ENCODE peak calls at places on chromosomes 1 and 21, in six cellular contexts. R, J, D, I, X and A are unnamed samples.

GRCh38 chr1:15938628-15939161 is 37.2 kb downstream of the ZBTB17 start:
- DNase-seq in X (no peak), J (no peak), D (no peak), R (no peak), I (no peak), A (peak; percentile 17)

GRCh38 chr1:12083766-12084165 is 20.7 kb downstream of the TNFRSF8 start:
- DNase-seq in I (no peak), R (no peak), X (peak; percentile 64), D (no peak), J (no peak), A (no peak)

GRCh38 chr1:243462929-243463697 is 207.3 kb downstream of the SDCCAG8 start:
- DNase-seq in I (no peak), X (no peak), R (no peak), J (no peak), D (no peak), A (no peak)

GRCh38 chr21:38165466-38166213 is 91.2 kb upstream of the KCNJ15 start:
- DNase-seq in J (no peak), R (no peak), D (no peak), I (no peak), X (no peak), A (no peak)

GRCh38 chr21:46559291-46559983 is 45.4 kb downstream of the S100B start:
- DNase-seq in X (no peak), J (no peak), D (no peak), R (no peak), I (no peak), A (peak; percentile 77)

GRCh38 chr1:147073062-147073432 is 99.2 kb downstream of the PRKAB2 start:
- DNase-seq in J (no peak), X (no peak), R (no peak), I (peak; percentile 28), D (no peak), A (no peak)

GRCh38 chr1:168643152-168643551 is 66.7 kb downstream of the XCL1 start:
- DNase-seq in D (no peak), I (no peak), J (no peak), X (no peak), R (no peak), A (no peak)

GRCh38 chr1:78004719-78005346 is at the start of gene DNAJB4:
- DNase-seq in J (no peak), X (peak; percentile 95), D (no peak), R (peak; percentile 86), I (peak; percentile 97), A (peak; percentile 80)

GRCh38 chr1:186429017-186429416 is 31.9 kb downstream of the PDC start:
- DNase-seq in X (no peak), I (peak; percentile 24), J (no peak), R (no peak), D (no peak), A (no peak)

GRCh38 chr1:84756455-84757082 is 66.3 kb upstream of the SSX2IP start:
- DNase-seq in J (no peak), I (no peak), X (no peak), D (no peak), R (no peak), A (no peak)

DNA sequence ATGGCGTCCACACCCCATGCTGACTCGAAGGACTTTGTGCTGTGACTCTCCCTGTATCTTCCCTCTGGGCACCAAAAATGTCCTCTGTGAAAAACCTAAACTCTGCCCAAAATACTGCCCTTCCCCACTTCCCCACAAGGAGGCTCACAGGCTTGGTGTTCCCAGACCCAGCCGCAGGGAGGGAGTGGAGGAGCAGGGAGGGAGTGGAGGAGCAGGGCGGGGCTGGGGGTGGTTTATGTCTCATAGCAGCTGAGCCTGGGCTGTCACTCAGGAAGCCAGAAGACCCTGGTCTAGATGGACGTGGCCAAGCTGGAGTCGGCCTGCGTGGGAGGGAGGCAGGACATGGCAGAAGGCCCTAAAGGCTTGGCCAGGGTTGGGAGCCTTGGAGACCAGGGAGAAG is 461.7 kb downstream of the PTPRU start:
- DNase-seq in D (no peak), R (no peak), I (peak; percentile 72), J (no peak), X (peak; percentile 85), A (no peak)
- TF ChIP-seq CTCF in D (peak; percentile 60), R (peak; percentile 41), I (peak; percentile 73), J (no peak), X (peak; percentile 84), A (no peak)

GRCh38 chr1:153678519-153679336 is at the start of gene NPR1:
- DNase-seq in I (peak; percentile 29), R (peak; percentile 25), D (no peak), X (no peak), J (peak; percentile 87), A (no peak)
- TF ChIP-seq CTCF in I (no peak), R (no peak), D (no peak), X (no peak), J (no peak), A (no peak)

GRCh38 chr1:107683683-107684082 is 281.3 kb downstream of the VAV3 start:
- DNase-seq in X (peak; percentile 24), I (no peak), R (no peak), J (no peak), D (no peak), A (no peak)

GRCh38 chr1:107680579-107680985 is 284.4 kb downstream of the VAV3 start:
- DNase-seq in I (peak; percentile 39), J (no peak), X (peak; percentile 32), R (no peak), D (no peak), A (no peak)

GRCh38 chr1:107683198-107683657 is 281.8 kb downstream of the VAV3 start:
- DNase-seq in R (no peak), X (peak; percentile 85), D (no peak), J (no peak), I (peak; percentile 85), A (no peak)

GRCh38 chr1:107681001-107681479 is 283.9 kb downstream of the VAV3 start:
- DNase-seq in X (no peak), J (no peak), I (no peak), D (no peak), R (no peak), A (no peak)

DNA sequence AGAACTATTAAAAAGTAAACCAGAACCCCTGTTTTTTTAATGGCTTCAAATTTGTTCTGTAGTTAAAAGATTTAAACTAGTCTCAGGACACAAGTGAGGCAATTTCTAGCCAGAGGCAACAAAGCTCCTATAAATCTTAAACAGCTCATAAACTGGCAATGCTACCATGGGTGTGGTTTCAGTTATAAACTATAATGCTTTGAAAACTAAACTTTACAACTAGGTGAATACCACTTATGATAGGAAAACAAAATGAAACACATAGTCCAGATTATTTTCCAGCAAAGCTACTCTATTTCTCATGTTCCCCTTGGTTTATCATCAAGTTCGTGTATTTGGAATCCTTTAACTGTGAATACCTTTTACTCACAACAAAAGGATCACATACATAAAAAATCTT is 282.5 kb downstream of the VAV3 start:
- DNase-seq in D (no peak), J (no peak), X (peak; percentile 93), I (peak; percentile 79), R (no peak), A (no peak)
- TF ChIP-seq CTCF in D (no peak), J (no peak), X (no peak), I (no peak), R (no peak), A (no peak)

GRCh38 chr1:50077273-50077672 is 31.4 kb upstream of the ELAVL4 start:
- DNase-seq in D (no peak), J (no peak), X (no peak), R (no peak), I (no peak), A (no peak)

GRCh38 chr1:50084389-50084788 is 24.3 kb upstream of the ELAVL4 start:
- DNase-seq in X (no peak), I (no peak), J (no peak), R (no peak), D (no peak), A (no peak)

GRCh38 chr1:50080904-50081586 is 27.7 kb upstream of the ELAVL4 start:
- DNase-seq in X (peak; percentile 64), J (no peak), D (no peak), I (peak; percentile 24), R (no peak), A (no peak)
- TF ChIP-seq CTCF in X (peak; percentile 79), J (no peak), D (no peak), I (peak; percentile 40), R (peak; percentile 64), A (peak; percentile 26)